ENCODE peak calls at places on chromosomes 1 and 21, in five cellular contexts. I is gastrocnemius medialis, L is IMR-90, M is adrenal gland, W is left ventricle myocardium inferior. F is an unnamed sample. For H3K9me3, the result is how much of the 10 kb centered on the place peaks cover.

GRCh38 chr1:118862755-118863154 is 125.4 kb downstream of the TBX15 start:
- DNase-seq in I (no peak), L (no peak), M (no peak), W (no peak), F (no peak)

GRCh38 chr1:243842978-243843490 is 7.0 kb downstream of the AKT3 start:
- DNase-seq in I (no peak), L (peak), M (no peak), W (no peak), F (no peak)

GRCh38 chr1:45236136-45236535 is 29.7 kb upstream of the ZSWIM5 start:
- DNase-seq in I (no peak), L (no peak), M (no peak), W (no peak), F (no peak)

GRCh38 chr21:31554511-31555022 is 104.9 kb upstream of the SOD1 start:
- DNase-seq in I (no peak), L (peak), M (no peak), W (no peak), F (no peak)

GRCh38 chr1:109529895-109530456 is 9.7 kb upstream of the GPR61 start:
- DNase-seq in I (peak), L (no peak), M (no peak), W (no peak), F (no peak)

GRCh38 chr1:35718492-35719336 is at the start of gene C1orf216:
- DNase-seq in I (peak), L (peak), M (peak), W (peak), F (peak)

GRCh38 chr1:153958111-153958960 is at the start of gene CRTC2:
- DNase-seq in I (peak), L (peak), M (peak), W (peak), F (peak)

GRCh38 chr21:43675871-43676270 is 16.5 kb downstream of the RRP1B start:
- DNase-seq in I (no peak), L (no peak), M (no peak), W (no peak), F (no peak)

GRCh38 chr21:37642493-37642892 is 273.8 kb downstream of the KCNJ6 start:
- DNase-seq in I (no peak), L (no peak), M (no peak), W (no peak), F (no peak)

GRCh38 chr1:157154940-157155514 is 16.8 kb upstream of the ETV3 start:
- DNase-seq in I (peak), L (peak), M (peak), W (peak), F (peak)

GRCh38 chr1:14791611-14792010 is 193.1 kb downstream of the KAZN start:
- DNase-seq in I (no peak), L (no peak), M (no peak), W (no peak), F (no peak)

GRCh38 chr1:172167801-172168596 is 252.5 kb upstream of the C1orf105 start:
- DNase-seq in I (no peak), L (peak), M (peak), W (no peak), F (no peak)

GRCh38 chr1:40450491-40451237 is 388 bp downstream of the ZFP69B start:
- DNase-seq in I (no peak), L (peak), M (peak), W (no peak), F (no peak)

GRCh38 chr1:92910081-92910480 is 51.2 kb downstream of the DIPK1A start:
- DNase-seq in I (no peak), L (no peak), M (no peak), W (no peak), F (no peak)

GRCh38 chr1:160618763-160619274 is 28.0 kb downstream of the SLAMF1 start:
- DNase-seq in I (no peak), L (no peak), M (no peak), W (no peak), F (no peak)

GRCh38 chr1:198167436-198167934 is 10.7 kb downstream of the NEK7 start:
- DNase-seq in I (peak), L (peak), M (no peak), W (no peak), F (no peak)

GRCh38 chr1:175410560-175410959 is 218.0 kb upstream of the KIAA0040 start:
- DNase-seq in I (no peak), L (no peak), M (no peak), W (no peak), F (no peak)

GRCh38 chr1:119453021-119453420 is 38.1 kb downstream of the HSD3B2 start:
- DNase-seq in I (peak), L (peak), M (peak), W (no peak), F (no peak)

GRCh38 chr21:16821588-16821987 is 691.3 kb upstream of the CXADR start:
- DNase-seq in I (no peak), L (no peak), M (no peak), W (no peak), F (no peak)

GRCh38 chr1:157170677-157171515 is 32.7 kb upstream of the ETV3 start:
- DNase-seq in I (no peak), L (no peak), M (no peak), W (no peak), F (peak)

GRCh38 chr1:30919025-30919881 is 10.7 kb upstream of the SDC3 start:
- DNase-seq in I (no peak), L (peak), M (peak), W (no peak), F (no peak)

GRCh38 chr1:51433269-51433971 is 85.6 kb downstream of the EPS15 start:
- DNase-seq in I (no peak), L (no peak), M (no peak), W (no peak), F (no peak)

GRCh38 chr1:200336111-200336845 is 73.6 kb downstream of the ZNF281 start:
- DNase-seq in I (no peak), L (peak), M (no peak), W (no peak), F (no peak)

GRCh38 chr1:70659891-70660290 is 248.8 kb downstream of the CTH start:
- DNase-seq in I (no peak), L (no peak), M (no peak), W (no peak), F (no peak)

GRCh38 chr1:223772771-223773160 is 60.4 kb downstream of the CAPN2 start:
- DNase-seq in I (no peak), L (no peak), M (no peak), W (no peak), F (no peak)

GRCh38 chr1:151165281-151165737 is 393 bp downstream of the LYSMD1 start:
- DNase-seq in I (peak), L (peak), M (peak), W (peak), F (peak)

GRCh38 chr1:205387845-205388244 is 31.1 kb upstream of the KLHDC8A start:
- DNase-seq in I (no peak), L (no peak), M (no peak), W (no peak), F (no peak)

GRCh38 chr1:209900734-209901133 is 37.3 kb upstream of the SYT14 start:
- DNase-seq in I (no peak), L (peak), M (no peak), W (no peak), F (no peak)

GRCh38 chr1:17523487-17524029 is 15.9 kb upstream of the ARHGEF10L start:
- DNase-seq in I (no peak), L (no peak), M (no peak), W (no peak), F (no peak)

GRCh38 chr21:36917487-36918158 is 48.8 kb downstream of the HLCS start:
- DNase-seq in I (no peak), L (peak), M (peak), W (no peak), F (no peak)

GRCh38 chr1:166511754-166512153 is 327.5 kb upstream of the POGK start:
- DNase-seq in I (no peak), L (no peak), M (no peak), W (no peak), F (no peak)

GRCh38 chr21:16424331-16424749 is 694.6 kb downstream of the USP25 start:
- DNase-seq in I (no peak), L (no peak), M (no peak), W (no peak), F (no peak)

GRCh38 chr1:23357112-23357908 is 12.3 kb downstream of the ZNF436 start:
- DNase-seq in I (no peak), L (no peak), M (no peak), W (no peak), F (no peak)
- H3K9me3 ChIP-seq in I (under half), L (under half), M (under half), W (under half), F (under half)

DNA sequence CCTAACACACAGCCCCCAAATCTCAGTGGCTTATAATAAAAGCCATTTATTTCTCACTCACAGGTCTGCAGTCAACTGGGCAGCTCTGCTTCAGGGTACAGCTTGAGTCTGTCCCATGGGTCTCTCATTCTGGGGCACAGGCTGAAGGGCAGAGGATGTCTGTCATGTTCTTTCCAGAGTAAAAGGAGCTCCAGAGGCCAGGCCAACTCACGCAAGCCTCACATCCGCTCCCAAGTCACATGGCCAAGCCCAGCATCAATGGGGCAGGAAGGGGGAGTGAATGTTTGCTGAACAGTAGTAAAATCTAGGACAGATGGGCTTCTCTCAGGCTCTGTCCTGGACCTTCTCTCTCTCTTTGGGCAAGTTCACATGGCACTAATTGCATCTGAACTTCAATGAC is 7.1 kb upstream of the SSBP3 start:
- DNase-seq in I (no peak), L (peak), M (peak), W (peak), F (peak)
- H3K27ac ChIP-seq in I (peak), L (no peak), M (no peak), W (peak), F (no peak)

GRCh38 chr1:49436865-49437264 is 586.9 kb downstream of the AGBL4 start:
- DNase-seq in I (no peak), L (no peak), M (no peak), W (no peak), F (no peak)

GRCh38 chr1:49435291-49435690 is 588.5 kb downstream of the AGBL4 start:
- DNase-seq in I (no peak), L (no peak), M (no peak), W (no peak), F (no peak)
- H3K9me3 ChIP-seq in I (under half), L (under half), M (under half), W (under half), F (under half)

DNA sequence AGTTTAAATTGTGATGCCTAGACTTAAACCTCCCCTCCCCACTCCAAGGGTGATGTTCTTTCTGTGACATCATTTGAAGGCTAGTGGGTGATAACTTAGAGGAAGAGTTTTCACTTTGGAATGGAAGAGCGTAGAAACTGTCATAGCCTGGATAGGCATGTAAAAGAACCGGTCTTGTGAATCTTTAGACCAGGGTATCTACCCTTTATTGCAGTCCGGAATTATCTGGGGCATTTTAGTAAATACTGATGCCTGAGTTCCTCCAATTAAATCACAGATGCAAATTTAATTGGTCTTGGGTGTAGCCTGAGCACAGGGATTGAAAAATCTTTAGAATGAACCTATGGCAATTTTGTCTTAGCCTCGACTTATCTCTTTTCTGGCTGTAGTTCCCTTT is 24.7 kb downstream of the MAN1C1 start:
- DNase-seq in I (no peak), L (no peak), M (no peak), W (no peak), F (no peak)
- H3K27ac ChIP-seq in I (no peak), L (no peak), M (no peak), W (peak), F (no peak)

GRCh38 chr1:228803421-228803820 is 68.1 kb downstream of the RHOU start:
- DNase-seq in I (no peak), L (no peak), M (no peak), W (no peak), F (no peak)
- H3K9me3 ChIP-seq in I (under half), L (under half), M (under half), W (under half), F (under half)

GRCh38 chr21:38909929-38910328 is 104.2 kb downstream of the ETS2 start:
- DNase-seq in I (no peak), L (no peak), M (no peak), W (no peak), F (no peak)
- H3K27ac ChIP-seq in I (peak), L (no peak), M (no peak), W (peak), F (peak)

F was measured in right cardiac atrium.